ENCODE peak calls at places on chromosomes 5 and 9, in five cellular contexts. B is WTC11, N is GDM1, P is glutamatergic neuron, O is Right ventricle myocardium superior. S is an unnamed sample.

GRCh38 chr5:164504141-164504772 is 998.8 kb downstream of the MAT2B start:
- DNase-seq in B (peak; percentile 46), N (no peak), P (peak; percentile 19), O (no peak), S (peak; percentile 1)

GRCh38 chr5:58699762-58700118 is 116.9 kb downstream of the RAB3C start:
- DNase-seq in B (no peak), N (no peak), P (no peak), O (no peak), S (no peak)

GRCh38 chr5:54007822-54008777 is 302.3 kb downstream of the ARL15 start:
- DNase-seq in B (no peak), N (no peak), P (no peak), O (no peak), S (peak; percentile 20)

GRCh38 chr5:141778211-141778610 is 96.2 kb upstream of the ARAP3 start:
- DNase-seq in B (no peak), N (no peak), P (no peak), O (no peak), S (peak; percentile 76)

GRCh38 chr9:385818-386398 is 171.2 kb downstream of the DOCK8 start:
- DNase-seq in B (peak; percentile 62), N (no peak), P (peak; percentile 47), O (no peak), S (peak; percentile 72)

GRCh38 chr9:130072515-130073235 is 19.0 kb downstream of the GPR107 start:
- DNase-seq in B (no peak), N (no peak), P (no peak), O (no peak), S (no peak)

GRCh38 chr5:87845734-87846133 is 422.9 kb downstream of the TMEM161B start:
- DNase-seq in B (no peak), N (no peak), P (no peak), O (no peak), S (no peak)

GRCh38 chr5:53782620-53783019 is 222.2 kb downstream of the NDUFS4 start:
- DNase-seq in B (no peak), N (no peak), P (no peak), O (no peak), S (no peak)

GRCh38 chr5:149224282-149224681 is 47.4 kb upstream of the AFAP1L1 start:
- DNase-seq in B (no peak), N (no peak), P (no peak), O (peak; percentile 79), S (no peak)

GRCh38 chr5:39772307-39772706 is 347.5 kb upstream of the DAB2 start:
- DNase-seq in B (no peak), N (no peak), P (no peak), O (no peak), S (peak; percentile 6)